ENCODE peak calls at places on chromosome 13, in four cellular contexts. K, J, A and Y are unnamed samples.

GRCh38 chr13:94658926-94659649 is 53.3 kb downstream of the SOX21 start:
- DNase-seq in J (no peak), K (no peak), A (no peak), Y (no peak)

GRCh38 chr13:66040506-66040905 is 1189.6 kb downstream of the PCDH9 start:
- DNase-seq in A (no peak), K (no peak), J (no peak), Y (no peak)

GRCh38 chr13:50731400-50731799 is 112.1 kb downstream of the DLEU7 start:
- DNase-seq in K (no peak), A (peak), J (peak), Y (no peak)

GRCh38 chr13:85693889-85694511 is 105.2 kb downstream of the SLITRK6 start:
- DNase-seq in A (no peak), J (peak), K (no peak), Y (no peak)

GRCh38 chr13:33060815-33061214 is 44.6 kb downstream of the KL start:
- DNase-seq in A (no peak), J (no peak), K (no peak), Y (no peak)

GRCh38 chr13:66994097-66994496 is 236.0 kb downstream of the PCDH9 start:
- DNase-seq in J (peak), K (peak), A (no peak), Y (no peak)

GRCh38 chr13:73715114-73715909 is 418.9 kb downstream of the KLF12 start:
- DNase-seq in K (no peak), J (no peak), A (no peak), Y (no peak)

GRCh38 chr13:111517641-111518010 is 197.2 kb downstream of the TEX29 start:
- DNase-seq in K (no peak), J (no peak), A (no peak), Y (peak)

GRCh38 chr13:48873598-48873997 is 102.1 kb upstream of the FNDC3A start:
- DNase-seq in K (no peak), A (no peak), J (peak), Y (no peak)

GRCh38 chr13:38519229-38519910 is 167.5 kb upstream of the FREM2 start:
- DNase-seq in A (no peak), K (no peak), J (no peak), Y (no peak)

GRCh38 chr13:113786262-113786841 is 27.3 kb downstream of the TMEM255B start:
- DNase-seq in J (peak), K (peak), A (no peak), Y (no peak)

GRCh38 chr13:49395416-49396277 is 48.2 kb downstream of the CAB39L start:
- DNase-seq in A (no peak), K (peak), J (no peak), Y (no peak)

GRCh38 chr13:114079601-114080536 is 52.6 kb downstream of the RASA3 start:
- DNase-seq in K (peak), J (no peak), A (no peak), Y (no peak)

GRCh38 chr13:94674609-94675348 is 37.6 kb downstream of the SOX21 start:
- DNase-seq in J (peak), A (peak), K (no peak), Y (peak)

GRCh38 chr13:78680064-78680463 is 21.1 kb upstream of the OBI1 start:
- DNase-seq in K (no peak), A (no peak), J (no peak), Y (no peak)

GRCh38 chr13:47158583-47158982 is 261.7 kb upstream of the HTR2A start:
- DNase-seq in J (no peak), A (no peak), K (no peak), Y (no peak)

GRCh38 chr13:104017317-104017716 is 951.1 kb upstream of the SLC10A2 start:
- DNase-seq in A (no peak), K (no peak), J (no peak), Y (no peak)

GRCh38 chr13:109393045-109393444 is 393.3 kb downstream of the IRS2 start:
- DNase-seq in A (no peak), K (no peak), J (no peak), Y (no peak)

GRCh38 chr13:28559636-28560259 is 64.8 kb upstream of the FLT1 start:
- DNase-seq in A (no peak), K (no peak), J (no peak), Y (no peak)

GRCh38 chr13:72384879-72385278 is 342.6 kb downstream of the MZT1 start:
- DNase-seq in J (peak), A (peak), K (no peak), Y (no peak)

GRCh38 chr13:91520952-91521351 is 122.5 kb downstream of the GPC5 start:
- DNase-seq in A (no peak), J (no peak), K (no peak), Y (no peak)

GRCh38 chr13:111399334-111399733 is 78.9 kb downstream of the TEX29 start:
- DNase-seq in K (peak), A (no peak), J (no peak), Y (no peak)

GRCh38 chr13:105997436-105998232 is 537.8 kb downstream of the EFNB2 start:
- DNase-seq in J (peak), A (no peak), K (no peak), Y (no peak)

GRCh38 chr13:110361365-110361911 is 54.4 kb downstream of the COL4A2 start:
- DNase-seq in K (peak), A (peak), J (peak), Y (no peak)

GRCh38 chr13:33723772-33724435 is 94.0 kb upstream of the RFC3 start:
- DNase-seq in K (peak), A (peak), J (peak), Y (peak)

GRCh38 chr13:99614465-99614885 is 113.2 kb downstream of the TM9SF2 start:
- DNase-seq in J (no peak), A (no peak), K (no peak), Y (peak)

GRCh38 chr13:113322043-113322461 is 25.0 kb downstream of the LAMP1 start:
- DNase-seq in K (no peak), J (no peak), A (no peak), Y (no peak)

GRCh38 chr13:109150691-109151090 is 521.3 kb downstream of the MYO16 start:
- DNase-seq in J (no peak), A (no peak), K (no peak), Y (no peak)

GRCh38 chr13:25678398-25678797 is 306.6 kb downstream of the ATP8A2 start:
- DNase-seq in A (no peak), J (no peak), K (no peak), Y (no peak)

GRCh38 chr13:104694397-104694796 is 1628.2 kb upstream of the SLC10A2 start:
- DNase-seq in J (no peak), A (no peak), K (no peak), Y (no peak)

GRCh38 chr13:25330541-25330940 is 29.1 kb downstream of the NUP58 start:
- DNase-seq in A (no peak), K (no peak), J (peak), Y (no peak)